ENCODE peak calls at places on chromosomes 16 and 17, in six cellular contexts. K, J, C, I, V and X are unnamed samples.
A peak's percentile ranks its signal among the peaks of the same experiment; 100 is the strongest.

GRCh38 chr17:11909348-11909747 is 87.9 kb downstream of the ZNF18 start:
- DNase-seq in K (no peak), V (no peak), I (no peak), C (no peak), J (peak; percentile 57), X (peak; percentile 38)

GRCh38 chr16:83113317-83113716 is 486.5 kb downstream of the CDH13 start:
- DNase-seq in K (peak; percentile 10), V (peak; percentile 39), C (peak; percentile 10), J (peak; percentile 59), I (no peak), X (peak; percentile 63)

GRCh38 chr17:58334661-58335060 is 6.1 kb upstream of the TSPOAP1 start:
- DNase-seq in V (no peak), K (no peak), I (no peak), J (no peak), C (no peak), X (peak; percentile 4)

GRCh38 chr17:77494664-77495435 is 354.1 kb downstream of the SEC14L1 start:
- DNase-seq in K (peak; percentile 92), I (peak; percentile 83), J (peak; percentile 91), V (peak; percentile 60), C (peak; percentile 62), X (peak; percentile 90)

GRCh38 chr17:80603380-80603779 is 58.7 kb downstream of the RPTOR start:
- DNase-seq in I (no peak), C (no peak), J (no peak), K (no peak), V (no peak), X (no peak)

GRCh38 chr17:36949461-36949927 is 740 bp downstream of the AATF start:
- DNase-seq in I (no peak), C (peak; percentile 18), J (no peak), K (no peak), V (no peak), X (no peak)

GRCh38 chr17:2980904-2981246 is 82.5 kb downstream of the OR1D5 start:
- DNase-seq in C (no peak), V (no peak), K (no peak), I (no peak), J (no peak), X (no peak)

GRCh38 chr16:89393731-89394406 is 96.5 kb downstream of the ANKRD11 start:
- DNase-seq in V (peak; percentile 17), C (peak; percentile 49), J (no peak), K (no peak), I (no peak), X (no peak)

GRCh38 chr17:38605230-38605851 is 411 bp downstream of the SRCIN1 start:
- DNase-seq in J (peak; percentile 82), V (no peak), I (no peak), K (peak; percentile 54), C (no peak), X (peak; percentile 76)

GRCh38 chr17:82859431-82860403 is 19.9 kb upstream of the ZNF750 start:
- DNase-seq in C (peak; percentile 27), I (peak; percentile 46), K (peak; percentile 41), J (no peak), V (peak; percentile 91), X (no peak)

GRCh38 chr16:89791278-89791995 is 25.0 kb downstream of the FANCA start:
- DNase-seq in V (no peak), I (no peak), C (no peak), K (no peak), J (no peak), X (no peak)

GRCh38 chr17:44820631-44821196 is 9.4 kb downstream of the GJC1 start:
- DNase-seq in J (no peak), I (no peak), K (peak; percentile 79), V (peak; percentile 80), C (peak; percentile 36), X (no peak)

GRCh38 chr16:81061307-81061640 is 15.8 kb downstream of the C16orf46 start:
- DNase-seq in I (no peak), V (no peak), K (no peak), C (no peak), J (no peak), X (no peak)

GRCh38 chr16:21097151-21097550 is 53.5 kb downstream of the DNAH3 start:
- DNase-seq in J (no peak), I (no peak), K (no peak), V (no peak), C (no peak), X (no peak)

GRCh38 chr16:19375561-19376158 is 42.0 kb upstream of the TMC5 start:
- DNase-seq in C (peak; percentile 60), J (no peak), K (peak; percentile 73), I (peak; percentile 70), V (peak; percentile 71), X (peak; percentile 59)

GRCh38 chr17:49980703-49981197 is 11.8 kb downstream of the DLX4 start:
- DNase-seq in C (no peak), K (no peak), J (peak; percentile 72), V (no peak), I (no peak), X (peak; percentile 85)

GRCh38 chr16:56382459-56382858 is 42.9 kb downstream of the AMFR start:
- DNase-seq in V (no peak), I (no peak), C (peak; percentile 86), J (no peak), K (no peak), X (no peak)

GRCh38 chr17:19345067-19345460 is 17.5 kb downstream of the B9D1 start:
- DNase-seq in K (no peak), J (no peak), V (no peak), I (no peak), C (no peak), X (no peak)

GRCh38 chr17:46818319-46818928 is at the start of gene WNT3:
- DNase-seq in C (no peak), J (peak; percentile 89), K (no peak), I (peak; percentile 87), V (no peak), X (peak; percentile 86)

GRCh38 chr16:22184615-22184968 is 21.5 kb upstream of the EEF2K start:
- DNase-seq in C (no peak), V (no peak), I (no peak), K (no peak), J (no peak), X (no peak)

GRCh38 chr16:22183901-22184614 is 21.8 kb downstream of the SDR42E2 start:
- DNase-seq in I (peak; percentile 83), C (no peak), J (peak; percentile 77), K (no peak), V (no peak), X (peak; percentile 70)

GRCh38 chr16:22181426-22181825 is 19.1 kb downstream of the SDR42E2 start:
- DNase-seq in V (no peak), K (no peak), J (no peak), I (no peak), C (no peak), X (no peak)

GRCh38 chr16:22183335-22183734 is 21.0 kb downstream of the SDR42E2 start:
- DNase-seq in I (no peak), V (no peak), K (no peak), J (no peak), C (no peak), X (no peak)

DNA sequence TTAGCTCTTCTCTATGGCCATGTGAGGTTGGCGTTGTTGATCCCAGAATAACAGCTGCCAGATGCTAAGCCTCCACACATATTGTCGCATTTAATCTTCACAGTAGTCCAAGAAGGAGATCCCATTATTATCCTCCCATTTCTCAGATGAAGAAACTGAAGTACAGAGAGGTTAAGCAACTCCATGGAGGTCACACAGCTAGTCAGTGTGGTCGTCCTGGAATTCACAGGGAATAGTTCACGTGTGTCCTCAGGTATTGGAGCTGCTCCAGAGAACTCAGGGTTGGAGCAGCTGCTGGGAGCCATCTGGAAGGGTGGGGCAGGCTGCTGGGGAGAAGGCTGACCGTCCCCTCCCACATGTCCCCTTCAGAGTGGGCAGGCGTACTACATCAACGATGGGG is 19.5 kb downstream of the SDR42E2 start:
- DNase-seq in J (no peak), V (no peak), I (no peak), K (no peak), C (no peak), X (no peak)
- TF ChIP-seq JUN in J (no peak), V (no peak), I (no peak), K (no peak), C (no peak), X (no peak)

GRCh38 chr16:24700549-24701392 is 28.7 kb upstream of the TNRC6A start:
- DNase-seq in C (peak; percentile 60), V (peak; percentile 94), K (peak; percentile 89), J (no peak), I (peak; percentile 22), X (no peak)
- TF ChIP-seq JUN in C (no peak), V (peak; percentile 95), K (peak; percentile 75), J (no peak), I (peak; percentile 46), X (no peak)

GRCh38 chr16:977096-977701 is 4.4 kb upstream of the SOX8 start:
- DNase-seq in C (no peak), K (no peak), V (no peak), I (no peak), J (no peak), X (no peak)
- TF ChIP-seq JUN in C (no peak), K (no peak), V (no peak), I (no peak), J (no peak), X (no peak)

GRCh38 chr17:57245786-57246185 is 10.5 kb upstream of the MSI2 start:
- DNase-seq in C (no peak), K (no peak), I (no peak), V (no peak), J (no peak), X (no peak)

GRCh38 chr17:57243171-57243622 is 13.1 kb upstream of the MSI2 start:
- DNase-seq in V (peak; percentile 66), C (peak; percentile 70), J (peak; percentile 92), I (peak; percentile 78), K (peak; percentile 88), X (peak; percentile 83)

GRCh38 chr17:57247261-57247660 is 9.1 kb upstream of the MSI2 start:
- DNase-seq in K (no peak), J (no peak), V (no peak), I (no peak), C (no peak), X (no peak)

GRCh38 chr17:57247913-57248312 is 8.4 kb upstream of the MSI2 start:
- DNase-seq in V (no peak), I (no peak), J (no peak), K (no peak), C (no peak), X (no peak)

GRCh38 chr17:57246257-57246656 is 10.1 kb upstream of the MSI2 start:
- DNase-seq in J (no peak), V (no peak), I (no peak), C (no peak), K (no peak), X (no peak)
- TF ChIP-seq JUN in J (no peak), V (no peak), I (no peak), C (no peak), K (no peak), X (no peak)

GRCh38 chr17:67289174-67289876 is 44.3 kb upstream of the HELZ start:
- DNase-seq in C (no peak), J (no peak), K (no peak), I (no peak), V (peak; percentile 85), X (no peak)
- TF ChIP-seq JUN in C (no peak), J (no peak), K (no peak), I (no peak), V (no peak), X (no peak)